ENCODE peak calls at places on chromosomes 7 and 10, in five cellular contexts. One of them, this sample, is unnamed.

GRCh38 chr10:60937784-60938654 is 6.0 kb downstream of the RHOBTB1 start:
- DNase-seq in ovary: no peak
- DNase-seq in pancreas: no peak
- DNase-seq in iPS DF 6.9: no peak
- DNase-seq in effector memory CD4-positive, alpha-beta T cell: no peak
- DNase-seq in this sample: peak; percentile 59

GRCh38 chr7:48637382-48637781 is 287.0 kb upstream of the CDC14C start:
- DNase-seq in iPS DF 6.9: no peak
- DNase-seq in pancreas: no peak
- DNase-seq in effector memory CD4-positive, alpha-beta T cell: no peak
- DNase-seq in ovary: no peak
- DNase-seq in this sample: peak; percentile 49

GRCh38 chr7:48811071-48811470 is 113.3 kb upstream of the CDC14C start:
- DNase-seq in effector memory CD4-positive, alpha-beta T cell: no peak
- DNase-seq in iPS DF 6.9: no peak
- DNase-seq in pancreas: no peak
- DNase-seq in ovary: no peak
- DNase-seq in this sample: no peak

GRCh38 chr10:111762114-111762513 is 421.5 kb downstream of the GPAM start:
- DNase-seq in ovary: no peak
- DNase-seq in effector memory CD4-positive, alpha-beta T cell: no peak
- DNase-seq in iPS DF 6.9: no peak
- DNase-seq in pancreas: no peak
- DNase-seq in this sample: no peak

GRCh38 chr7:36082910-36083309 is 70.1 kb upstream of the EEPD1 start:
- DNase-seq in iPS DF 6.9: no peak
- DNase-seq in ovary: no peak
- DNase-seq in effector memory CD4-positive, alpha-beta T cell: no peak
- DNase-seq in pancreas: no peak
- DNase-seq in this sample: no peak

GRCh38 chr10:32103721-32104120 is 47.5 kb upstream of the KIF5B start:
- DNase-seq in pancreas: no peak
- DNase-seq in effector memory CD4-positive, alpha-beta T cell: no peak
- DNase-seq in iPS DF 6.9: no peak
- DNase-seq in ovary: no peak
- DNase-seq in this sample: no peak

GRCh38 chr10:78721231-78721630 is 347.5 kb upstream of the ZMIZ1 start:
- DNase-seq in ovary: no peak
- DNase-seq in iPS DF 6.9: no peak
- DNase-seq in pancreas: no peak
- DNase-seq in effector memory CD4-positive, alpha-beta T cell: no peak
- DNase-seq in this sample: no peak

GRCh38 chr7:143372070-143372469 is 9.1 kb upstream of the ZYX start:
- DNase-seq in iPS DF 6.9: no peak
- DNase-seq in pancreas: no peak
- DNase-seq in ovary: no peak
- DNase-seq in effector memory CD4-positive, alpha-beta T cell: peak; percentile 20
- DNase-seq in this sample: no peak

GRCh38 chr7:45888185-45888992 is at the start of gene IGFBP1:
- DNase-seq in pancreas: no peak
- DNase-seq in effector memory CD4-positive, alpha-beta T cell: no peak
- DNase-seq in iPS DF 6.9: no peak
- DNase-seq in ovary: peak; percentile 31
- DNase-seq in this sample: peak; percentile 13

GRCh38 chr10:49768731-49769130 is 6.6 kb upstream of the OGDHL start:
- DNase-seq in iPS DF 6.9: no peak
- DNase-seq in ovary: no peak
- DNase-seq in effector memory CD4-positive, alpha-beta T cell: no peak
- DNase-seq in pancreas: no peak
- DNase-seq in this sample: no peak

GRCh38 chr7:47291461-47292051 is 290.4 kb downstream of the TNS3 start:
- DNase-seq in ovary: no peak
- DNase-seq in effector memory CD4-positive, alpha-beta T cell: no peak
- DNase-seq in pancreas: no peak
- DNase-seq in iPS DF 6.9: no peak
- DNase-seq in this sample: peak; percentile 93

GRCh38 chr7:48304641-48305040 is 133.4 kb downstream of the ABCA13 start:
- DNase-seq in pancreas: no peak
- DNase-seq in ovary: no peak
- DNase-seq in iPS DF 6.9: no peak
- DNase-seq in effector memory CD4-positive, alpha-beta T cell: no peak
- DNase-seq in this sample: no peak

GRCh38 chr7:128318696-128319095 is 25.0 kb downstream of the RBM28 start:
- DNase-seq in ovary: no peak
- DNase-seq in pancreas: no peak
- DNase-seq in effector memory CD4-positive, alpha-beta T cell: no peak
- DNase-seq in iPS DF 6.9: no peak
- DNase-seq in this sample: no peak
- H3K4me3 ChIP-seq in ovary: no peak overlapping the region
- H3K4me3 ChIP-seq in pancreas: no peak overlapping the region
- H3K4me3 ChIP-seq in effector memory CD4-positive, alpha-beta T cell: no peak overlapping the region
- H3K4me3 ChIP-seq in iPS DF 6.9: no peak overlapping the region
- H3K4me3 ChIP-seq in this sample: no peak overlapping the region

DNA sequence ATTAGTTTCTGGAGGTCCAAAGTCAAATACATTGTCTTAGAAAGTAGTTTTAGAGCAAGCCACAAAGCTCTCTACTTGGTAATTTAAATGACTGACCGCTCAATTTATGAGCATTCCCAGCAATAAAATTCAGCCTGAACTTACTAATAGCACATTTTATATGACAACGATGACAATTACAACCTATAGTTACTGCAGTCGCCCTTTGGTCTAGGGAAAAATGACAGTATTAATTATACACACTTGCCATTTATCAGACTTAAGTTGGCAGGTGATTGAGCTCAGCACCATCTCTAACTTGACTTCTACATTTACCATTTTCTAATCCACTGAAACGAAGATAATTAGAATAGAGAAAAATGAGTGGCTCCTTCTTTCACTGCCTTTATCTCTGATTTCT is 425.7 kb upstream of the STEAP1 start:
- DNase-seq in iPS DF 6.9: no peak
- DNase-seq in ovary: no peak
- DNase-seq in effector memory CD4-positive, alpha-beta T cell: no peak
- DNase-seq in pancreas: no peak
- DNase-seq in this sample: no peak
- H3K4me3 ChIP-seq in iPS DF 6.9: no peak overlapping the region
- H3K4me3 ChIP-seq in ovary: no peak overlapping the region
- H3K4me3 ChIP-seq in effector memory CD4-positive, alpha-beta T cell: no peak overlapping the region
- H3K4me3 ChIP-seq in pancreas: no peak overlapping the region
- H3K4me3 ChIP-seq in this sample: no peak overlapping the region

GRCh38 chr7:93923291-93923690 is 1.8 kb downstream of the GNG11 start:
- DNase-seq in pancreas: no peak
- DNase-seq in ovary: no peak
- DNase-seq in effector memory CD4-positive, alpha-beta T cell: no peak
- DNase-seq in iPS DF 6.9: no peak
- DNase-seq in this sample: peak; percentile 29

GRCh38 chr7:93921607-93922446 is at the start of gene GNG11:
- DNase-seq in ovary: peak; percentile 84
- DNase-seq in effector memory CD4-positive, alpha-beta T cell: no peak
- DNase-seq in pancreas: peak; percentile 61
- DNase-seq in iPS DF 6.9: peak; percentile 5
- DNase-seq in this sample: peak; percentile 85

GRCh38 chr7:93920496-93921189 is 892 bp upstream of the GNG11 start:
- DNase-seq in pancreas: no peak
- DNase-seq in iPS DF 6.9: no peak
- DNase-seq in ovary: no peak
- DNase-seq in effector memory CD4-positive, alpha-beta T cell: no peak
- DNase-seq in this sample: peak; percentile 33

GRCh38 chr7:93923946-93924345 is 2.4 kb downstream of the GNG11 start:
- DNase-seq in iPS DF 6.9: no peak
- DNase-seq in effector memory CD4-positive, alpha-beta T cell: no peak
- DNase-seq in pancreas: no peak
- DNase-seq in ovary: no peak
- DNase-seq in this sample: no peak

DNA sequence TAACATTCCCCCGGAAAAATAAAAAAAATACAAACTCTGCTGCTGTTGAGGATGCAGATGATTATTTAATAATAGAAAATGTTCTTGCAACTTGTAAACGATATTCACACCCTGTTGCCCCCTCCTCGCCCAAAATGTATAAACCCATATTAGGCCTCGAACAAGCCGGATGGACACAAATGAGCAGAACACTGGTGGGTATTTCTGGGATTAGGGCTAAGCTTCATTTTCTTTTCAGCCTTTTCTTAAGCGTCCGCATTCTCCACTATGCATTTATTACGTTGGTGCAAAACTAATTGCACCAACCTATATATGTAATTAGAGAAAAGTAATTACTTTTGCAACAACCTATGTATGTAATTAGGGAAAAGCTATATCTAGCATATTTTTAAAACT is 347 bp upstream of the GNG11 start:
- DNase-seq in effector memory CD4-positive, alpha-beta T cell: no peak
- DNase-seq in iPS DF 6.9: no peak
- DNase-seq in pancreas: no peak
- DNase-seq in ovary: no peak
- DNase-seq in this sample: no peak
- H3K4me3 ChIP-seq in effector memory CD4-positive, alpha-beta T cell: no peak overlapping the region
- H3K4me3 ChIP-seq in iPS DF 6.9: no peak overlapping the region
- H3K4me3 ChIP-seq in pancreas: no peak overlapping the region
- H3K4me3 ChIP-seq in ovary: peak overlapping the region; percentile 80
- H3K4me3 ChIP-seq in this sample: peak overlapping the region; percentile 57

GRCh38 chr7:8126768-8127167 is 135.2 kb downstream of the ICA1 start:
- DNase-seq in iPS DF 6.9: no peak
- DNase-seq in ovary: no peak
- DNase-seq in effector memory CD4-positive, alpha-beta T cell: no peak
- DNase-seq in pancreas: no peak
- DNase-seq in this sample: no peak

GRCh38 chr7:8130663-8131062 is 131.3 kb downstream of the ICA1 start:
- DNase-seq in pancreas: no peak
- DNase-seq in iPS DF 6.9: no peak
- DNase-seq in ovary: no peak
- DNase-seq in effector memory CD4-positive, alpha-beta T cell: no peak
- DNase-seq in this sample: no peak

GRCh38 chr7:8128457-8129322 is 133.3 kb downstream of the ICA1 start:
- DNase-seq in ovary: no peak
- DNase-seq in iPS DF 6.9: no peak
- DNase-seq in effector memory CD4-positive, alpha-beta T cell: no peak
- DNase-seq in pancreas: no peak
- DNase-seq in this sample: no peak

GRCh38 chr7:8131694-8132605 is 130.0 kb downstream of the ICA1 start:
- DNase-seq in pancreas: no peak
- DNase-seq in ovary: no peak
- DNase-seq in iPS DF 6.9: no peak
- DNase-seq in effector memory CD4-positive, alpha-beta T cell: peak; percentile 42
- DNase-seq in this sample: no peak

DNA sequence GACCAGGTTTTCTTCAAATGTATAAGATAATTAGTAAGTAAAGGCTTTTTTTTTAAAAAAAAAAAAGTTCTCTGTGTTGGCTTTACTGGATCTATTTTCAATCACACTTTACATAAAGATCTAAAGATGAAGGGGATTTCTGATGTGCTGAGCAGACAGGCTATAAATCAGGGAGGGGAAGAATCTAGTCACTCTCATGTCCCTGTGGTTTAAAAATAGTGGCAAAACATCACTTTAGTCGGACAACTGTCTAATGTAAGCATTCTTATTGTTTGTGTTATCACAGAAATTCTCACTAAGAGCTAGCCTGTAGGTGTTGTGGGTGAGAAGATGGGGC is 132.7 kb downstream of the ICA1 start:
- DNase-seq in effector memory CD4-positive, alpha-beta T cell: no peak
- DNase-seq in ovary: no peak
- DNase-seq in pancreas: no peak
- DNase-seq in iPS DF 6.9: no peak
- DNase-seq in this sample: no peak
- H3K4me3 ChIP-seq in effector memory CD4-positive, alpha-beta T cell: no peak overlapping the region
- H3K4me3 ChIP-seq in ovary: no peak overlapping the region
- H3K4me3 ChIP-seq in pancreas: no peak overlapping the region
- H3K4me3 ChIP-seq in iPS DF 6.9: no peak overlapping the region
- H3K4me3 ChIP-seq in this sample: no peak overlapping the region

GRCh38 chr10:6272126-6272525 is 69.4 kb downstream of the PFKFB3 start:
- DNase-seq in iPS DF 6.9: no peak
- DNase-seq in ovary: no peak
- DNase-seq in pancreas: no peak
- DNase-seq in effector memory CD4-positive, alpha-beta T cell: no peak
- DNase-seq in this sample: no peak

GRCh38 chr10:6274504-6274903 is 71.8 kb downstream of the PFKFB3 start:
- DNase-seq in effector memory CD4-positive, alpha-beta T cell: no peak
- DNase-seq in pancreas: no peak
- DNase-seq in iPS DF 6.9: no peak
- DNase-seq in ovary: no peak
- DNase-seq in this sample: no peak

GRCh38 chr10:6273351-6273750 is 70.6 kb downstream of the PFKFB3 start:
- DNase-seq in ovary: no peak
- DNase-seq in iPS DF 6.9: no peak
- DNase-seq in pancreas: no peak
- DNase-seq in effector memory CD4-positive, alpha-beta T cell: no peak
- DNase-seq in this sample: no peak

GRCh38 chr10:6274040-6274439 is 71.3 kb downstream of the PFKFB3 start:
- DNase-seq in effector memory CD4-positive, alpha-beta T cell: no peak
- DNase-seq in pancreas: no peak
- DNase-seq in ovary: no peak
- DNase-seq in iPS DF 6.9: no peak
- DNase-seq in this sample: no peak

DNA sequence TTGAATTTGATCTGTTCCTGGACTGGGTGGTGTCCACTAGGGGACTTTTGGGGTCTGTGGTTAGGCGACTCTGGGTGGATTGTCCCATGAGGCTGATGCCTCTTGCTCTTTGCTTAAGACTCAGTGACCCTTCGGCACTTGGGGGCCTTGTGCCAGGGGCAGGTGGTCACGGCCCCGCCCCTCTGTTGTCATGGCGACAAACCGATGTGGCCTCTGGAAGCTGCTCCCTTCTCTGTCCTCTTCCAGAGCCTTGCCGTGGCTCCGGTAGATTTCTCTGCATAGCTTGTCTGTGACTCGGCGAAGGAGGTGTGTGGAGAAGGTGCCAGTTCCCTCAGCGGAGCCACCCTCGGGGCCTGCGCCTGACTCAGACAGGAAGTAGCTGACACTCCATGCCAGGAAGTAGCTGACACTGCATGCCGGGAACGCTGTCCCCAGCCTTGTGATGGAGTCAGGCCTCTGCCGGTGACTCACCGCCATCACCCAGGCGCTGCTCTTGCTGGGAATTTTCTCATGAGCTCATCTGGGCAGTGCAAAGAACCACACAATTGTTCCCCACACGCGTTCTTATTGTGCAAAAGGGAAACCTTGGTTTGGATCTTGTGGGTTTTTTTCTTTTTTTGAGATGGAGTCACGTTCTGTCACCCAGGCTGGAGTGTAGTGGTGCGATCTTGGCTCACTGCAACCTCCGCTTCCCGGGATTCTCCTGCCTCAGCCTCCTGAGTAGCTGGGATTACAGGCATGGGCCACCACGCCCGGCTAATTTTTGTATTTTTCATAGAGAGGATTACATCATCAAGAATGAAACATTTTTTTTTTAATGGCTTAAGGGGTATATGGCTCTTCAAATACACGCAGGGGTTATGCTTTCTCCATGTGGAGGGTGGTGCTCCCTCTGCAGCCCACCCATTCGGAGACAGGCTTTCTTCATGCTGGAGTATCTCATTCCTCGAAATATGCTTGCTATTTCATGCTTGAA is 72.6 kb downstream of the PFKFB3 start:
- DNase-seq in ovary: peak; percentile 33
- DNase-seq in effector memory CD4-positive, alpha-beta T cell: peak; percentile 88
- DNase-seq in iPS DF 6.9: no peak
- DNase-seq in pancreas: peak; percentile 40
- DNase-seq in this sample: peak; percentile 97
- H3K4me3 ChIP-seq in ovary: no peak overlapping the region
- H3K4me3 ChIP-seq in effector memory CD4-positive, alpha-beta T cell: no peak overlapping the region
- H3K4me3 ChIP-seq in iPS DF 6.9: no peak overlapping the region
- H3K4me3 ChIP-seq in pancreas: no peak overlapping the region
- H3K4me3 ChIP-seq in this sample: peak overlapping the region; percentile 16